ENCODE peak calls at places on chromosomes 12 and 14, in five cellular contexts. X is spleen, E is heart left ventricle, T is stomach, N is thyroid gland. A is an unnamed sample. For H3K36me3, the result is how much of the 10 kb centered on the place peaks cover.

GRCh38 chr14:82449926-82450325 is 916.3 kb upstream of the SEL1L start:
- DNase-seq in X (no peak), E (no peak), T (no peak), N (no peak), A (no peak)

GRCh38 chr14:31024577-31025334 is 693 bp upstream of the AP4S1 start:
- DNase-seq in X (no peak), E (no peak), T (no peak), N (no peak), A (no peak)

GRCh38 chr12:91219511-91219910 is 36.9 kb upstream of the DCN start:
- DNase-seq in X (no peak), E (no peak), T (no peak), N (no peak), A (no peak)

GRCh38 chr12:30515351-30515750 is 180.3 kb downstream of the IPO8 start:
- DNase-seq in X (no peak), E (no peak), T (no peak), N (no peak), A (no peak)

GRCh38 chr12:120988234-120988633 is 9.9 kb downstream of the HNF1A start:
- DNase-seq in X (no peak), E (no peak), T (no peak), N (no peak), A (no peak)

GRCh38 chr14:90109858-90110257 is 48.1 kb downstream of the KCNK13 start:
- DNase-seq in X (no peak), E (no peak), T (no peak), N (peak), A (peak)

GRCh38 chr12:52364901-52365489 is 2.3 kb downstream of the KRT85 start:
- DNase-seq in X (peak), E (no peak), T (no peak), N (peak), A (no peak)

GRCh38 chr12:131912526-131913274 is 16.4 kb upstream of the PUS1 start:
- DNase-seq in X (no peak), E (peak), T (peak), N (peak), A (peak)

GRCh38 chr12:10543499-10543898 is 37.8 kb downstream of the EIF2S3B start:
- DNase-seq in X (no peak), E (no peak), T (no peak), N (no peak), A (no peak)

GRCh38 chr14:92224348-92224954 is 98.5 kb upstream of the SLC24A4 start:
- DNase-seq in X (no peak), E (no peak), T (no peak), N (no peak), A (no peak)

GRCh38 chr12:108332791-108333382 is 6.2 kb downstream of the CMKLR1 start:
- DNase-seq in X (peak), E (peak), T (no peak), N (peak), A (peak)

GRCh38 chr12:82688035-82688501 is 1.4 kb downstream of the TMTC2 start:
- DNase-seq in X (no peak), E (no peak), T (no peak), N (no peak), A (no peak)

GRCh38 chr12:2163172-2163927 is 110.6 kb downstream of the CACNA1C start:
- DNase-seq in X (no peak), E (peak), T (peak), N (peak), A (peak)

GRCh38 chr14:35333797-35334743 is 41.9 kb downstream of the PSMA6 start:
- DNase-seq in X (no peak), E (no peak), T (no peak), N (no peak), A (no peak)
- TF ChIP-seq POLR2A in X (no peak), E (no peak), T (no peak), N (no peak), A (no peak)

DNA sequence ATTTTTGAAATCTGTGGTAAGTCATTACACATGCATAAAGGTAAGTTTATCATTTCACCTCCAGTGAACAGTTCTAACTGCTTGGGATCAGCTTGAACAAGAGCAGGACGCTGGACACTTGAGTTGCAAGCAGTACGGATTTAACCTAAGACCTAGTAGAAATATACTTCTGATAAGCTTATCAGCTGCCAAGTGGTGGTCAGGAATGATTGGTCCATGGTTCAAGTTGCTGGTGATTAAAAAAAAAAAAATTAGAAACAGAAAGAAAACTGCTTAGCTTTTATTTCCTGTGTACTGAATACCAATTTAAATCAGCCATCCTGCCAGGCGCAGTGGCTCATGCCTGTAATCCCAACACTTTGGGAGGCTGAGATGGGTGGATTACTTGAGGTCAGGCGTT is 88.6 kb downstream of the AEBP2 start:
- DNase-seq in X (no peak), E (no peak), T (no peak), N (no peak), A (no peak)
- H3K36me3 ChIP-seq in X (under half), E (under half), T (under half), N (under half), A (under half)

DNA sequence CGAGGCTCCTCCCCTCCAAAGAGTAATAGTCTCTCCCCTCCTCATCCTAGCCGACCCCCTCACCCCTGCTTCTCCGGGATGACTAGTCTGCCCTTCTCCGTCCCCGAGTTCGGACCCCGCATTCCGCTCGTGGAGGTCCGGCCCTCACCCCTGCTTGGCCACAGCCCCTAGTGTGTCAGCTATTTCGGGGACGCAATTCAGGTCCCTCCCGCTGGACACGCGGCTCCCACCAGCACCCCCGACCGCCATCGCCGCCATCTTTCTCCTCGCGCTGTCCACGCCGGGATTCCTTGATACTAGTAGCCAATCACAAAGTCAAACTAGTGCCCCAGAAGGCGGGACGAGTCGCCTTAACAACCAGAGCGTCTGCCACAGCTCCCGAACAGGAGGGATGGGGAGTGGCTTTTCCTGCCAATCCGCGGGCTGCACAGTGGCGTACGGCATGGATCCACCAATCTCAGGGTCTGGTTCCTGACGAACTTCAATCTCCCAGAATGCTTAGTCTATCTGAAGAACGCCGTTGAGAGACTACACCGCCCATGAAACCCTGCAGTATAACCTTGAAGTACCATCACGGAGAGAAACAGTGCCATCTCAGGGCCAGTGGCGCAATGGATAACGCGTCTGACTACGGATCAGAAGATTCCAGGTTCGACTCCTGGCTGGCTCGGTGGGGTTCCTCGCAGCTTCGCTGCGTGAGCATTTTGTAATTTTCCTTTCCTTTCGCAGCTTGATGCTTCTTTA is at the start of gene PRMT5:
- DNase-seq in X (peak), E (peak), T (peak), N (peak), A (peak)
- TF ChIP-seq POLR2A in X (no peak), E (peak), T (peak), N (peak), A (peak)

DNA sequence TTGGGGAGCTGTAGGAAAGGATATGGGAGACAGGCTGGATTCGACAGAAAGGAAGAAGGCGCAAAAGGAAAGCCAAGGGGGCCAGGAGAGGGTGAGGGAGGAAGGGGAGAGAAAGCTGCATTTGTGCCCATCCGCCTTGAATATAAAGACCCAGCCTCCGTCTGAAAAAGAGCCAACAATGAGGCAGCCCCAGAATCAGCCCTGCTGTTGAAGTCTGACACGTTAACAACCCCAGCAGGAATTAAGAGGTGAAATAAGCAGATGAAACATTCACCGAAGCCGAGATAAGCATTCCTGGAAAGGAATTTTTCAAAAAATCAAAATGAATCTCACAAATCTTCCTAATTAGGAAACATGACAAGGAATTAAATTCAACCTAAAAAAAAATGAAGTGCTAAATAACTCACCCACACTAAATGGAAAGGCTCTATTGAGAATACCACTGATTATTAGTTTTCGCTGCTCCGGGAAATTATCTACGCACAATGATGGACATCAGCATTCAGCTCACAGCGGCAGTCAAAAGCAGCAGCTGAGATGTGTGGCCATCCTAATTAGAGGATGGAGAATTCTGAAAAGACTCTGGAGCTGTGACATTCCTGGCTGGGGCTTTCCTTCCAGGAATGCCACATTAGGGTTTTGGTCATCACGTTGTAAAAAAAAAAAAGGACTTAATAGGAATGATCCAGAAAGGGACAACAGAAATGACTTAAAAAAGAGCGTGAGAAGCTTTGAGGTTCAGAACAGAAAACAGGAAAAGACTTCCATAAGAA is 8.2 kb upstream of the PARP11 start:
- DNase-seq in X (no peak), E (no peak), T (no peak), N (no peak), A (no peak)
- H3K36me3 ChIP-seq in X (under half), E (under half), T (under half), N (under half), A (under half)